ENCODE peak calls at places on chromosomes 7 and 10, in nine cellular contexts. D is CD8-positive, alpha-beta T cell; U is H1; Q is breast epithelium; N is fibroblast of villous mesenchyme; C is IMR-90; M is Peyer's patch; G is transverse colon; B is NB4. F is an unnamed sample.

GRCh38 chr10:72954596-72955569 is at the start of gene PLA2G12B:
- DNase-seq in G (peak), U (no peak), Q (no peak), B (no peak), D (no peak), M (peak), C (no peak), N (peak), F (no peak)

GRCh38 chr10:98344589-98345038 is 70.4 kb downstream of the PYROXD2 start:
- DNase-seq in D (no peak), N (peak), Q (no peak), C (peak), B (no peak), M (peak), U (no peak), G (peak), F (no peak)

GRCh38 chr7:111198255-111198654 is 107.3 kb downstream of the LRRN3 start:
- DNase-seq in M (no peak), Q (no peak), C (peak), D (no peak), G (no peak), B (peak), U (no peak), N (peak), F (peak)

GRCh38 chr10:91579351-91579985 is 53.4 kb downstream of the PPP1R3C start:
- DNase-seq in U (no peak), D (no peak), N (no peak), Q (no peak), M (no peak), B (no peak), C (peak), G (no peak), F (no peak)

GRCh38 chr10:94094540-94094939 is 100.8 kb downstream of the PLCE1 start:
- DNase-seq in B (no peak), D (no peak), G (no peak), U (no peak), Q (no peak), C (no peak), M (no peak), N (no peak), F (no peak)

GRCh38 chr7:128017880-128018845 is 13.1 kb downstream of the LRRC4 start:
- DNase-seq in U (no peak), B (no peak), Q (no peak), N (no peak), D (no peak), C (peak), G (no peak), M (no peak), F (no peak)

GRCh38 chr10:103145860-103146466 is 47.1 kb downstream of the NT5C2 start:
- DNase-seq in N (peak), Q (no peak), M (peak), B (peak), G (peak), D (no peak), U (no peak), C (peak), F (peak)

GRCh38 chr7:99469381-99470065 is 3.2 kb upstream of the ZNF789 start:
- DNase-seq in N (peak), M (no peak), B (no peak), D (no peak), C (no peak), U (no peak), Q (no peak), G (no peak), F (no peak)

GRCh38 chr10:28677889-28678686 is 767 bp downstream of the BAMBI start:
- DNase-seq in G (peak), Q (no peak), U (peak), D (peak), B (peak), N (no peak), C (peak), M (peak), F (no peak)

GRCh38 chr10:63922714-63923317 is 401.6 kb downstream of the REEP3 start:
- DNase-seq in Q (no peak), G (no peak), D (no peak), M (no peak), B (no peak), N (no peak), C (no peak), U (no peak), F (no peak)

GRCh38 chr7:132191418-132191817 is 384.9 kb downstream of the PLXNA4 start:
- DNase-seq in U (no peak), Q (no peak), C (no peak), M (no peak), B (no peak), N (no peak), D (no peak), G (no peak), F (no peak)

GRCh38 chr10:17735166-17735941 is 16.6 kb upstream of the TMEM236 start:
- DNase-seq in N (no peak), U (no peak), M (no peak), B (no peak), D (no peak), Q (no peak), C (no peak), G (no peak), F (no peak)

GRCh38 chr10:44997105-44997748 is 3.5 kb upstream of the ZNF22 start:
- DNase-seq in G (no peak), C (no peak), B (no peak), U (no peak), D (no peak), M (no peak), N (no peak), Q (no peak), F (no peak)

GRCh38 chr7:23276381-23276780 is 22.8 kb upstream of the MALSU1 start:
- DNase-seq in G (no peak), B (peak), U (no peak), D (no peak), N (no peak), Q (no peak), M (no peak), C (no peak), F (no peak)
- TF ChIP-seq CTCF in G (no peak), B (peak), U (peak), D (no peak), N (peak), Q (no peak), M (no peak), C (no peak), F (peak)

DNA sequence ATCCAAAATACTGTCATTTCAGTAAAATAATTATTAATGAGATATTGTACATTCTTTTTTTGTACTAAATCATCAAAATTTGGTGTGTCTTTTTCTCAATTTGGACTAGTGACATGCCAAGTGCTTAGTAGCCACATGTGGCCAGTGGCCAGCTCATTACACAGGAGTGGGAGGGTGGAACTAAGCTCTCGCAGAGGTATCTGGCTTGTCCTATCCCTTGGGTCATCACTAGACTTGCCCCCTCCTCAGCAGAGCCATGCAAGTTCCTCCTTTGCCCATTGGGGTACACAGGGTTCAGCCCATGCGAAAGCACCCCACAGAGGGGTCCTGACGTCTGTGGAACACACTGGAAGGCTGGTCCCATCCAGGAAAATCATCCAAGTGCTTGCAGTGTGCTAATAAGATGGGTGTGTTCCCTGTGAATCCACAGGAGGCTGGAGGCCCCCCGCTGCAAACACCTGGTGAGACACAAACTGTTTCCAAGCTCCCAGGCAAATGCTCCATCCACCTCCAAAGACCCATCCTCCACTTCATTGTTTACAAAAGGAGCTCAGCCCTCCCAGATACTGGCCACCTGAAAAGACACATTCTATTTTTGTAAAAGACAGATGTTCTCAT is 1.3 kb downstream of the ARHGAP22 start:
- DNase-seq in M (peak), U (peak), G (no peak), B (no peak), N (no peak), Q (no peak), C (peak), D (no peak), F (no peak)
- H3K4me3 ChIP-seq in M (no peak), U (no peak), G (no peak), B (no peak), N (peak), Q (peak), C (peak), D (no peak), F (peak)

GRCh38 chr10:32744321-32744720 is 213.7 kb downstream of the ITGB1 start:
- DNase-seq in G (no peak), N (no peak), U (no peak), M (no peak), Q (no peak), C (no peak), B (no peak), D (no peak), F (no peak)
- TF ChIP-seq CTCF in G (no peak), N (no peak), U (no peak), M (no peak), Q (no peak), C (no peak), B (no peak), D (no peak), F (no peak)

GRCh38 chr7:76356115-76356514 is 2.7 kb downstream of the YWHAG start:
- DNase-seq in B (no peak), D (no peak), M (no peak), N (no peak), Q (no peak), C (no peak), G (no peak), U (no peak), F (no peak)
- H3K4me3 ChIP-seq in B (peak), D (no peak), M (no peak), N (no peak), Q (no peak), C (no peak), G (no peak), U (no peak), F (peak)

GRCh38 chr7:71130280-71130679 is 1.7 kb upstream of the GALNT17 start:
- DNase-seq in C (no peak), D (no peak), U (no peak), M (no peak), Q (no peak), B (no peak), N (no peak), G (no peak), F (no peak)

GRCh38 chr7:71133232-71133622 is 1.3 kb downstream of the GALNT17 start:
- DNase-seq in Q (no peak), D (no peak), N (no peak), C (no peak), U (no peak), B (no peak), M (no peak), G (no peak), F (no peak)

GRCh38 chr7:71132521-71133231 is 732 bp downstream of the GALNT17 start:
- DNase-seq in U (peak), Q (no peak), G (no peak), N (no peak), C (no peak), M (no peak), B (no peak), D (no peak), F (no peak)

GRCh38 chr7:71131256-71131752 is 640 bp upstream of the GALNT17 start:
- DNase-seq in N (no peak), U (peak), C (no peak), D (no peak), B (no peak), G (peak), Q (no peak), M (no peak), F (no peak)

DNA sequence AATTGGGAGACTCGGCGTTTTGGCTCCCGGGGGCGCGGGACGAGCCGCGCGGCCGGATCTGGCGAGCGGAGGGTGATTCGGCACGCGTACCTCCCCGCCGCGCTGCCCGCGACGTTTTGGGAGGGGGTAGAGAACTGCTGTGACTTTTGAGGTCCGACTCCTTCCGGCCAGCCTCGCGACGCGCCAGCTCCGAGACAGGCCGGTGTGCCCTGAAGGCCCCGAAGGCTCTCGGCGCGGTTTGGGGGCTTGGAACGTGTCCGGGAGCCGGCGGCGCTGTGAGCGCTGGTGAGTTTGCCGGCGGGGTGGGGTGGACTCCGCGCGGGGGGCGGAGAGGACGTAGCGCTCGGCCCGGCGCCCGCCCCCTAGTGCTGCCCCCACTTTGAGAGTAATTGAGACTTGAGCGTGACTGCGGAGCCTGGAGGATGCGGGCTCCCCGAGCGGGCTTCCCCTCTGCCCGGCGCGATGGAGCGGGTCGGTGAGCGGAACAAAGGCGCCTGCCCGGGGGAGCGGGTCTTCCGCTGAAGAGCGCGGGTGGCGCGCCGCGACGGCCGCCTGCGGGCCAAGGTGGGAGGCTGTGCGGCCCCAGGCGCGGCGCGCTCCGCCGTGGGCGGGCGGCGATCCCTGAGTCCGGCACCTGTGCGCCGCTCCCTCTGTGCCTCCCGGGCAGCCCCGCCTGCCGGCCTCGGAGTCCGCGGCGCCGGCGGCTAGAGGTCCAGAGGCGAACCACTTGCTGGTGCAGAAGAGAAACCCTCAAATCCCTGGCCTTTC is at the start of gene GALNT17:
- DNase-seq in B (no peak), M (no peak), Q (no peak), N (no peak), D (no peak), G (no peak), U (peak), C (no peak), F (no peak)
- TF ChIP-seq CTCF in B (no peak), M (no peak), Q (no peak), N (no peak), D (no peak), G (no peak), U (no peak), C (no peak), F (no peak)

GRCh38 chr7:124033093-124033806 is 383 bp upstream of the TMEM229A start:
- DNase-seq in B (no peak), U (peak), N (no peak), G (peak), M (peak), C (no peak), Q (no peak), D (no peak), F (no peak)
- H3K4me3 ChIP-seq in B (no peak), U (peak), N (no peak), G (peak), M (peak), C (peak), Q (peak), D (no peak), F (no peak)

GRCh38 chr7:2614646-2615330 is 17.0 kb upstream of the TTYH3 start:
- DNase-seq in B (no peak), G (no peak), Q (no peak), M (no peak), C (no peak), U (no peak), D (no peak), N (no peak), F (no peak)

GRCh38 chr7:2617710-2617975 is 14.1 kb upstream of the TTYH3 start:
- DNase-seq in M (no peak), Q (no peak), U (no peak), D (no peak), N (no peak), G (no peak), B (no peak), C (no peak), F (no peak)

GRCh38 chr7:2613926-2614613 is 17.7 kb upstream of the TTYH3 start:
- DNase-seq in Q (no peak), B (peak), G (no peak), D (no peak), U (no peak), C (no peak), N (peak), M (no peak), F (no peak)

GRCh38 chr7:2616973-2617709 is 14.6 kb upstream of the TTYH3 start:
- DNase-seq in N (no peak), M (peak), Q (no peak), B (no peak), U (no peak), D (no peak), C (no peak), G (no peak), F (no peak)

GRCh38 chr7:2616387-2616966 is 15.3 kb upstream of the TTYH3 start:
- DNase-seq in D (no peak), C (no peak), B (no peak), Q (no peak), N (no peak), U (no peak), M (peak), G (no peak), F (no peak)
- TF ChIP-seq CTCF in D (no peak), C (no peak), B (no peak), Q (no peak), N (no peak), U (no peak), M (no peak), G (no peak), F (no peak)

GRCh38 chr7:92259062-92259461 is 13.3 kb downstream of the ANKIB1 start:
- DNase-seq in U (no peak), D (no peak), N (no peak), Q (no peak), M (no peak), B (no peak), G (no peak), C (no peak), F (no peak)

GRCh38 chr7:92260248-92260781 is 14.5 kb downstream of the ANKIB1 start:
- DNase-seq in M (no peak), D (no peak), N (no peak), C (peak), G (no peak), U (no peak), B (peak), Q (no peak), F (no peak)

GRCh38 chr7:92255308-92255707 is 9.5 kb downstream of the ANKIB1 start:
- DNase-seq in N (peak), D (no peak), M (no peak), B (no peak), G (no peak), C (peak), Q (no peak), U (no peak), F (no peak)

DNA sequence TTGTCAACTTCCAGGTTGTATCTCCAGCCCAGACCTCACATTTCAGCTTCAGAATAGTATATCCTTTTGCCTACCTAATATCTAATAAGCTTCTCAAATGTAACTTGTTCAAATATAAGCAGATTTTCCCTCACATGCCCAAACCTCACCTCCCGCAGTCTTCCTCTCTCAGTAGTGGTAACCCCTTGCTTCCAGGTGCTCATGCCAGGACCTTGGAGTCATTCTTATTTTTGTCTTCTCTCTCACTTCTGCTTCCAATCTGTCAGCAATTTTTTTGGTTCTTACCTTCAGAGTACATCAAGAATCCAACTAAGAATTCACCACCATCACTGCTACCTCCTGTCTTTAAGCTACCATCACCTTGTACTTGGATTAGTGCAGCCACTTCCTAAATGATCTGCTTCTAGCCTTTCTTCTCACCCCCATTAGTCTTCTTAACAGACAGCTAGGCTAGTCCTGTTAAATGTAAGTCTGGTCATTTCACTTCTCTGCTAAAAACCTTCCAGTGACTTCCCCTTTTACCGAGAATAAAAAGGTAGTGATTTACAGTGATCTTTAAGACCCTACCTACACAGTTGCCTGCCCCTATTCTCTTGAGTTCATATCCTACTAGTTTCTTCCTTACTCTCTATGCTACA is 14.0 kb downstream of the ANKIB1 start:
- DNase-seq in M (no peak), C (no peak), D (no peak), G (no peak), Q (no peak), B (peak), N (no peak), U (no peak), F (no peak)
- H3K4me3 ChIP-seq in M (no peak), C (no peak), D (no peak), G (no peak), Q (no peak), B (no peak), N (no peak), U (no peak), F (no peak)

GRCh38 chr7:129531721-129532120 is 29.4 kb downstream of the SMKR1 start:
- DNase-seq in M (no peak), C (no peak), G (no peak), D (no peak), B (no peak), U (no peak), Q (no peak), N (no peak), F (no peak)

GRCh38 chr7:129530881-129531391 is 28.6 kb downstream of the SMKR1 start:
- DNase-seq in D (no peak), B (peak), U (no peak), M (no peak), C (peak), N (peak), G (no peak), Q (no peak), F (peak)

GRCh38 chr7:129525225-129525862 is 23.0 kb downstream of the SMKR1 start:
- DNase-seq in U (no peak), C (no peak), Q (no peak), N (no peak), G (no peak), B (peak), M (no peak), D (no peak), F (no peak)

GRCh38 chr7:129532375-129532774 is 30.0 kb downstream of the SMKR1 start:
- DNase-seq in D (no peak), N (no peak), M (no peak), Q (no peak), B (no peak), G (no peak), U (no peak), C (no peak), F (no peak)

DNA sequence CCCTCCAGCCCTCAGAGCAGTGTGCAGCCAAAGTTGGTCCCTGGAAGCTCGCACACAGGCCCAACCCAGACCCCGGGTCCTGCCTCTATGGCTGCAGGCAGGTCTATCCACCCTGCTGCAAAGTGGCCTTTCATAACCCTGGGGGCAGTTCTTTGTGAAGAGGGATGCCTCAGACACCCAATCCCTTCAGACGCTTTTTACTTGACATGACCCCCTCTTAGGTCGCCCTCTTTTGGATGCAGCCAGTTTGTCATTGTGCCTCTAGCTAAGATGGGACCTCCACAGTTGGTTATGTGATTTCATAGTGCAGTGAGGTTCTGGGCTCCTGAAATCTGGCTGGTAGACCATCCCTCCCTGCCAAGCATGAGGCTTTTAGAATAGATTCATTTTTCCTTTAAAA is 27.3 kb downstream of the SMKR1 start:
- DNase-seq in G (no peak), N (no peak), D (no peak), B (peak), M (no peak), C (no peak), U (no peak), Q (no peak), F (no peak)
- TF ChIP-seq CTCF in G (no peak), N (no peak), D (no peak), B (no peak), M (no peak), C (no peak), U (peak), Q (no peak), F (no peak)

F was measured in HFF-Myc.